ENCODE peak calls at places on chromosomes 12 and 14, in five cellular contexts. W is neural progenitor cell, P is uterus, M is Peyer's patch, A is A673. C is an unnamed sample. For H3K4me1, the result is how much of the 10 kb centered on the place peaks cover.

GRCh38 chr12:71744522-71745300 is 10.0 kb upstream of the RAB21 start:
- DNase-seq in P (no peak), A (no peak), M (no peak), W (no peak), C (no peak)

GRCh38 chr14:103563089-103563620 is 395 bp downstream of the COA8 start:
- DNase-seq in A (no peak), W (no peak), P (peak), M (peak), C (peak)

GRCh38 chr12:123945441-123946151 is 27.0 kb downstream of the CCDC92 start:
- DNase-seq in M (peak), A (no peak), W (no peak), P (no peak), C (no peak)

GRCh38 chr14:36655963-36656768 is 5.5 kb upstream of the PAX9 start:
- DNase-seq in P (no peak), W (peak), M (no peak), A (peak), C (peak)

GRCh38 chr14:94805726-94806288 is 35.9 kb upstream of the GSC start:
- DNase-seq in A (no peak), W (peak), P (no peak), M (no peak), C (no peak)

GRCh38 chr14:58876613-58877012 is 238.9 kb downstream of the DACT1 start:
- DNase-seq in W (no peak), M (no peak), A (no peak), P (no peak), C (no peak)

GRCh38 chr12:94074970-94075695 is 73.2 kb upstream of the PLXNC1 start:
- DNase-seq in M (peak), A (peak), P (peak), W (peak), C (peak)

GRCh38 chr12:95858451-95859343 is at the start of gene SNRPF:
- DNase-seq in P (peak), M (peak), W (peak), A (peak), C (peak)

GRCh38 chr14:104370256-104370870 is 209.2 kb upstream of the C14orf180 start:
- DNase-seq in A (peak), P (no peak), W (peak), M (no peak), C (peak)

GRCh38 chr12:24021164-24021502 is 71.7 kb upstream of the SOX5 start:
- DNase-seq in M (no peak), W (no peak), P (no peak), A (no peak), C (no peak)

GRCh38 chr12:112734859-112735258 is 56.7 kb upstream of the RPH3A start:
- DNase-seq in A (no peak), M (no peak), P (no peak), W (no peak), C (no peak)

GRCh38 chr12:106248849-106249371 is 1.1 kb upstream of the CKAP4 start:
- DNase-seq in W (no peak), A (peak), P (no peak), M (peak), C (peak)

GRCh38 chr14:97061198-97061597 is 264.0 kb downstream of the VRK1 start:
- DNase-seq in W (no peak), P (no peak), A (no peak), M (no peak), C (no peak)

GRCh38 chr12:101475751-101476305 is 692 bp downstream of the SPIC start:
- DNase-seq in A (no peak), W (no peak), M (no peak), P (no peak), C (no peak)

GRCh38 chr12:58277231-58277630 is 335.9 kb downstream of the ATP23 start:
- DNase-seq in M (no peak), W (no peak), P (no peak), A (no peak), C (no peak)

GRCh38 chr12:117830471-117830870 is 138.3 kb downstream of the KSR2 start:
- DNase-seq in M (no peak), P (no peak), W (no peak), A (no peak), C (no peak)

GRCh38 chr12:131132118-131132892 is 178.6 kb downstream of the ADGRD1 start:
- DNase-seq in W (peak), P (peak), A (peak), M (peak), C (peak)

GRCh38 chr14:44895716-44896115 is 66.0 kb downstream of the KLHL28 start:
- DNase-seq in A (no peak), P (no peak), M (no peak), W (no peak), C (no peak)

GRCh38 chr14:104195854-104196253 is 57.5 kb downstream of the KIF26A start:
- DNase-seq in M (no peak), W (peak), A (no peak), P (no peak), C (no peak)

GRCh38 chr12:15712160-15712559 is 77.0 kb downstream of the EPS8 start:
- DNase-seq in A (no peak), W (no peak), M (no peak), P (no peak), C (no peak)

GRCh38 chr12:77062846-77063461 is 2.4 kb downstream of the E2F7 start:
- DNase-seq in M (peak), W (no peak), A (no peak), P (peak), C (no peak)

GRCh38 chr12:47814539-47815170 is 5.0 kb downstream of the HDAC7 start:
- DNase-seq in W (no peak), P (no peak), M (no peak), A (no peak), C (no peak)

GRCh38 chr12:47811070-47811391 is 8.7 kb downstream of the HDAC7 start:
- DNase-seq in M (no peak), P (no peak), A (peak), W (no peak), C (no peak)

GRCh38 chr12:47813491-47814196 is 6.1 kb downstream of the HDAC7 start:
- DNase-seq in P (no peak), M (peak), A (no peak), W (peak), C (no peak)

GRCh38 chr12:47811581-47812484 is 7.9 kb downstream of the HDAC7 start:
- DNase-seq in W (no peak), P (peak), A (no peak), M (no peak), C (no peak)

GRCh38 chr12:47812797-47813490 is 6.8 kb downstream of the HDAC7 start:
- DNase-seq in W (peak), P (peak), M (peak), A (peak), C (peak)
- H3K4me1 ChIP-seq in W (half or more), P (under half), M (half or more), A (half or more), C (under half)

DNA sequence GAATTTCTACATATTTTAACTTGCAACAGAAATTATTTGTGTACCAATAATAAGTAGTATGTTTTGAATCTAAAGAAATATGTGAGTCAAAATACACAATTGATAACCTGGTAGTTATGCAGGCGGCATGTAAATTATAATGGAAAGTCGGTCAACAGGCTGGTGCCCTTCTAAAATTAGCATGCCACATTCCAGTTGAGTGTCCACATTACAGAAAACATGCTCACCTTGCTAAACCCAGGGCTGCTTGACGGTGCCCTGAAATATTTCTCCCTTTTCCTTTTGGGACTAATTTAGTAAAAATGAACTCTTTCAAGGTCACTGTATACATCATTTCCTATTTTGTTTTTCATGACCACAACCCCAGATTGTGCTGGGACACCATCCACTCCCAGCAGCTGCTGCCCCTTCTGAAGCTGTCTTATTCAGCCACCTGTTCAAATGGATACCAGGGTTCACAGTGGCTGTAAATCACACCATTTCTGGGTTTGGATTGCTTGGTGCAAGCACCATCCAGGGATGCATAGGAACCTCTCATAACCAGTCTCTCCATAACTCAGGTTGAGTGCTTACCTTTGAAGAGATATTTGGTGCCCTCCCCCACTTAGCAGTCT is 110.6 kb downstream of the ANO6 start:
- DNase-seq in P (no peak), W (no peak), A (no peak), M (no peak), C (no peak)
- H3K4me1 ChIP-seq in P (under half), W (under half), A (under half), M (under half), C (under half)

GRCh38 chr12:127928178-127928577 is 338.8 kb upstream of the TMEM132C start:
- DNase-seq in A (no peak), M (no peak), P (no peak), W (no peak), C (no peak)
- H3K4me1 ChIP-seq in A (under half), M (under half), P (under half), W (under half), C (under half)

DNA sequence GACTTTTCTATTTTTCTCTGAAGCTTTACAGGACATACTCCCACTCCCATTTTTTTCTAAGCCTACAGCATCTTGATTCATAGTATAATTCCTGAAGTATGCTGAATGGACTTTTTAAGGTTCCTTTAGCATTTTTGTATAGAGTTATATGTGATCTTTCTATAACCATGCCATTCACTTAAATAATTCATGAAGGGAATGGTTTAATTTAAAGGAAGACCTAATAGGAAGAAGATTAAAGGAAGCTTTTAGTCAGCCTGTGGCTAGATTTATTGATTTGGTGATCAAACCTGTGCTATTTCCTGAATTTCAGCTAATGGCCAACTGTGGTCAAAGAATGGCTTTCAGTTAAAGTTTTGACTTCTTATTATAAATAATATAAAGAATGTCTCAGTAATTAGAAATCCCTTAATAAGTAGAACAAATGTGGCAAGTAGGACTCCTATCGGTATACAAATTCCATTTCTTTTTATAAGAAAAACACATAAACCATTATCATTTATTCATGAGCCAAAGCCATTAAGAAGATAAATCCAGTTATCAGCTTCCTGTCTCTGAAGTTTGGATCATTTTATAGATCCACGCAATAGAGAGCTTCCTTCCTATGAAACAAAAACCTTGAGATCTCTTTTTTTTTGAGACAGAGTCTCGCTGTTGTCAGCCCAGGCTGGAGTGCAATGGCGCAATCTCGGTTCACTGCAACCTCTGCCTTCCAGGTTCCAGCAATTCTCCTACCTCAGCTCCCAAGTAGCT is 4.0 kb upstream of the MAPK1IP1L start:
- DNase-seq in W (no peak), A (peak), M (no peak), P (no peak), C (no peak)
- H3K4me1 ChIP-seq in W (under half), A (half or more), M (under half), P (under half), C (under half)

DNA sequence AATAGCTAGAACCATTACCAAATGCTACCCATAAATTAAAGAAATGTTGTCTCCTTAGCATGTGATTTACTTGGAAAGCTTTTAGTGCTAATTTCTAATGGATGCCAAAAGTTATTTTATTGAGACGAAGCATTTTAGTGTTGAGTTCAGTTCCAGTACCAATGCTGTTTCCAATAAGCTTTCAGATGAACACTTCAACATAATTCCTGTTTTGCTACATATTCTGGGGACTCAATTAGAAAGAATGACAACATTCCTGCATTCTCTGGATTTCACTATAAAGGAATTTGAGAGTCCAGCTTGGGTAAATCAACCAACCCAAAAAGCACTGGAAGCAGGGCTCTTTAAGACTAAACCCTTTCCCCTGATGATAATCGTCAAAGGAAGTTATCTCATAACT is 352.9 kb upstream of the TMTC1 start:
- DNase-seq in M (no peak), W (no peak), P (no peak), A (no peak), C (no peak)
- H3K4me1 ChIP-seq in M (under half), W (under half), P (under half), A (under half), C (under half)

DNA sequence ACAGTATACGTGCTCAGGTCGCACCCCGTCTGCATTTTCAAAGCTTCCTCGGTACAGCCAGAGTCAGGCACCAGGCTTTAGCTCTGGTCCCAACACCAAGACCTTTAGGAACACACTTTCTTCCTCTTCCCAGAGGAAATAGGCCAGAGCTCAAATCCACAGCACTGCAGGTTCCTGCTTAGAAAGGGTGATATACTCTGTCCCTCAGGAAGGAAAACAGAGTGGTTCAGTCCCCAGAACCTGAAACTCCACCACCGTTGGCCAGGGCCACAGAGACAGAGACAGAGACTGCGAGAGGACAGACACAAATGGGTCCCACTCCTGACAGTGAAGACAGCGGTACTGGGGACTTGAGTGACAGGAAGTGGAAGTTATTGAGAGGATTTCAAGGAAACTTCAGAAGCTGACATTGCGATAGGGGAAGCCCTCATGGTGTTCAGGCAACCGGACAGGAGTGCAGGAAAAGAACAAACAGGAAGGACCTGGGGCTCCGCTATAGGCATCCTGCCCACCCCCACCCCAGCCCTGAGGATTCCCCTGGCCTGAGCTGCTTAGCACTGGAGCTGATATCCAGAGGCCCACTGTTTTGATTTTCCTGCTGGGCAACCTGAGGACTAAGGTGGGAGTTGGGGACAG is 5.5 kb upstream of the KRT8 start:
- DNase-seq in M (no peak), W (no peak), A (no peak), P (no peak), C (no peak)
- H3K4me1 ChIP-seq in M (half or more), W (under half), A (under half), P (under half), C (under half)

GRCh38 chr12:41439858-41440257 is 251.7 kb downstream of the PDZRN4 start:
- DNase-seq in A (no peak), P (no peak), W (no peak), M (no peak), C (no peak)
- H3K4me1 ChIP-seq in A (under half), P (under half), W (under half), M (under half), C (under half)